ENCODE peak calls at places on chromosomes 12 and 14, in five cellular contexts. D is nephron progenitor cell, E is mesothelial cell of epicardium, I is tibial nerve, Y is ELR. Z is an unnamed sample.

GRCh38 chr12:51183816-51184215 is 10.9 kb upstream of the TFCP2 start:
- DNase-seq in I (no peak), E (no peak), Y (no peak), D (no peak), Z (no peak)

GRCh38 chr12:101935769-101936741 is 58.7 kb downstream of the DRAM1 start:
- DNase-seq in I (peak; percentile 21), Y (peak; percentile 91), E (no peak), D (no peak), Z (no peak)

GRCh38 chr14:105913221-105913620 is 386.8 kb downstream of the TMEM121 start:
- DNase-seq in I (no peak), Y (no peak), E (no peak), D (no peak), Z (no peak)

GRCh38 chr12:124352839-124353238 is 57.9 kb downstream of the RFLNA start:
- DNase-seq in D (no peak), Y (no peak), I (no peak), E (no peak), Z (no peak)

GRCh38 chr12:65536876-65537661 is 258.6 kb downstream of the MSRB3 start:
- DNase-seq in D (no peak), Y (peak; percentile 100), I (no peak), E (no peak), Z (no peak)

GRCh38 chr12:6962285-6963015 is 8.0 kb downstream of the PHB2 start:
- DNase-seq in E (no peak), Y (no peak), D (no peak), I (no peak), Z (peak; percentile 82)

GRCh38 chr14:104306450-104307040 is 168.2 kb downstream of the KIF26A start:
- DNase-seq in Y (no peak), E (no peak), D (no peak), I (no peak), Z (no peak)

GRCh38 chr12:41142376-41142775 is 45.7 kb upstream of the PDZRN4 start:
- DNase-seq in E (no peak), Y (no peak), D (no peak), I (no peak), Z (no peak)

GRCh38 chr12:115378296-115378695 is 694.3 kb upstream of the TBX3 start:
- DNase-seq in E (no peak), D (no peak), I (no peak), Y (no peak), Z (no peak)

GRCh38 chr12:108689314-108690190 is 41.8 kb downstream of the CORO1C start:
- DNase-seq in Y (peak; percentile 30), E (no peak), I (no peak), D (no peak), Z (no peak)

GRCh38 chr12:104756901-104757300 is 201.2 kb downstream of the SLC41A2 start:
- DNase-seq in Y (no peak), I (no peak), E (no peak), D (no peak), Z (no peak)

GRCh38 chr14:91349481-91350074 is 68.0 kb downstream of the CCDC88C start:
- DNase-seq in Y (no peak), E (no peak), I (no peak), D (no peak), Z (no peak)

Z was measured in H1.